ENCODE peak calls at places on chromosomes 7 and 10, in five cellular contexts. Y, B, F, I and W are unnamed samples.

GRCh38 chr10:96556003-96556402 is 30.8 kb downstream of the TM9SF3 start:
- DNase-seq in Y (peak; percentile 24), B (peak; percentile 53), F (peak; percentile 11), I (no peak), W (no peak)

GRCh38 chr7:138701312-138701923 is at the start of gene SVOPL:
- DNase-seq in Y (no peak), B (no peak), F (no peak), I (no peak), W (no peak)

GRCh38 chr10:54758791-54759190 is 42.2 kb downstream of the PCDH15 start:
- DNase-seq in Y (peak; percentile 3), B (peak; percentile 2), F (no peak), I (no peak), W (no peak)

GRCh38 chr7:128888756-128889095 is 21.8 kb downstream of the KCP start:
- DNase-seq in Y (no peak), B (peak; percentile 60), F (no peak), I (no peak), W (no peak)

GRCh38 chr10:82653244-82653933 is 778.4 kb downstream of the NRG3 start:
- DNase-seq in Y (no peak), B (peak; percentile 10), F (no peak), I (no peak), W (no peak)

GRCh38 chr10:44619975-44620374 is 235.1 kb upstream of the CXCL12 start:
- DNase-seq in Y (peak; percentile 4), B (no peak), F (peak; percentile 56), I (no peak), W (no peak)

GRCh38 chr10:112959207-112959838 is 9.3 kb downstream of the TCF7L2 start:
- DNase-seq in Y (peak; percentile 64), B (no peak), F (peak; percentile 62), I (no peak), W (no peak)

GRCh38 chr7:36116347-36117200 is 36.5 kb upstream of the EEPD1 start:
- DNase-seq in Y (peak; percentile 76), B (no peak), F (peak; percentile 10), I (no peak), W (no peak)

GRCh38 chr10:133230387-133231195 is 574 bp downstream of the UTF1 start:
- DNase-seq in Y (no peak), B (peak; percentile 74), F (no peak), I (peak; percentile 73), W (peak; percentile 70)

GRCh38 chr7:86904949-86905834 is 154.3 kb downstream of the ELAPOR2 start:
- DNase-seq in Y (peak; percentile 26), B (peak; percentile 67), F (peak; percentile 43), I (peak; percentile 23), W (peak; percentile 37)

GRCh38 chr10:132412316-132413192 is 15.6 kb downstream of the PWWP2B start:
- DNase-seq in Y (no peak), B (no peak), F (no peak), I (peak; percentile 11), W (no peak)

GRCh38 chr10:73647875-73648228 is 6.6 kb upstream of the MYOZ1 start:
- DNase-seq in Y (no peak), B (peak; percentile 30), F (no peak), I (no peak), W (no peak)

GRCh38 chr10:1572519-1573333 is 164.6 kb downstream of the ADARB2 start:
- DNase-seq in Y (no peak), B (no peak), F (no peak), I (no peak), W (no peak)

GRCh38 chr10:2246747-2247146 is 509.4 kb upstream of the ADARB2 start:
- DNase-seq in Y (peak; percentile 81), B (no peak), F (no peak), I (no peak), W (no peak)

GRCh38 chr10:59245751-59246150 is 69.3 kb downstream of the PHYHIPL start:
- DNase-seq in Y (no peak), B (no peak), F (no peak), I (no peak), W (no peak)

GRCh38 chr10:101241840-101242707 is 12.8 kb upstream of the LBX1 start:
- DNase-seq in Y (no peak), B (no peak), F (no peak), I (no peak), W (no peak)

GRCh38 chr7:130154131-130154500 is 51.1 kb downstream of the TMEM209 start:
- DNase-seq in Y (no peak), B (no peak), F (no peak), I (no peak), W (no peak)

GRCh38 chr7:25894902-25895791 is 256.9 kb upstream of the NFE2L3 start:
- DNase-seq in Y (peak; percentile 29), B (peak; percentile 78), F (peak; percentile 22), I (peak; percentile 72), W (peak; percentile 87)

GRCh38 chr10:67602268-67602950 is 93.6 kb downstream of the CTNNA3 start:
- DNase-seq in Y (peak; percentile 71), B (no peak), F (peak; percentile 59), I (no peak), W (no peak)

GRCh38 chr7:2314209-2314955 is at the start of gene SNX8:
- DNase-seq in Y (peak; percentile 79), B (peak; percentile 92), F (peak; percentile 77), I (peak; percentile 99), W (peak; percentile 80)

GRCh38 chr10:75208177-75208576 is 2.4 kb upstream of the VDAC2 start:
- DNase-seq in Y (peak; percentile 99), B (no peak), F (peak; percentile 79), I (no peak), W (no peak)

GRCh38 chr10:14586901-14587300 is 187.8 kb downstream of the FAM107B start:
- DNase-seq in Y (peak; percentile 77), B (no peak), F (no peak), I (no peak), W (no peak)

GRCh38 chr10:95559466-95559865 is 1.7 kb downstream of the SORBS1 start:
- DNase-seq in Y (no peak), B (peak; percentile 61), F (no peak), I (no peak), W (no peak)

GRCh38 chr7:57820477-57820876 is 370.5 kb downstream of the ZNF716 start:
- DNase-seq in Y (no peak), B (no peak), F (no peak), I (no peak), W (no peak)

GRCh38 chr7:7048213-7048612 is 134.1 kb upstream of the C1GALT1 start:
- DNase-seq in Y (no peak), B (no peak), F (no peak), I (no peak), W (no peak)

GRCh38 chr10:36531621-36532020 is 593.8 kb upstream of the ANKRD30A start:
- DNase-seq in Y (peak; percentile 83), B (no peak), F (peak; percentile 45), I (no peak), W (no peak)

GRCh38 chr7:43652364-43652763 is 69.5 kb downstream of the STK17A start:
- DNase-seq in Y (no peak), B (no peak), F (no peak), I (no peak), W (no peak)

GRCh38 chr7:139777304-139777890 is 401 bp downstream of the HIPK2 start:
- DNase-seq in Y (no peak), B (peak; percentile 47), F (no peak), I (peak; percentile 75), W (no peak)

GRCh38 chr10:21134645-21135395 is 237.7 kb upstream of the NEBL start:
- DNase-seq in Y (peak; percentile 89), B (no peak), F (peak; percentile 44), I (no peak), W (no peak)

DNA sequence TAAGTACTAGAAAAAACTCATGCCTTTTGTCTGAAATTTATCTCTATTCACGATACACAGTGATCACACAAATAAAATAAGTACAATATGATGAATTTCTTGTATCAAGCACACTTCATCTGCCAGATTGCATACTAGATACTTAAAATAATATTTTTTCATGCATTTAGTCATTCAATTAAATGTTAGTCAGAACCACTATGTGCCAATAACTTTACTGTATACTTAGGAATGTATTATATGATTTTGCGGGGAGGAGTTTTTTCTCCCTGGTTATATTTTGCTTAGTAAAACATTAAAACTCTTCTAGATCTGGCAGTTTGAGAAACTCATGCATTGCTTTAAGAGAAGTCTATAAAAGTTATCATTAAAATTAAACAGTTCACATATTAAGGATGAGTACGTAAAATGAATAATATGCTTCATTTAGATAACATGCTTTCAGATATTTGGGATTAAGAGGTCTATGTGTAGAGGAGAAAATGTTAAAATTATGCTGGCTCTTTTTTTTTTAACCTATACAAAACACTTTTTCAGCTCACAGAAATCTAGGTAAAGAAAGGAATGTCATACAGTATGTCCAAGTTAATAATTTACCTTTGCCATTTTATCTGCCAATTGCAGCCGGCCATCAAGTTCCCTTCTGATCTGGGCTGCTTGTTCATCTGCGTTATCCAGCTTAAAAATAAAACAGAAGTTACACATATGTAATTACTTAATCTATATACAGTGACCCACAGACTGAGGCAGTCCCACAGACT is 70.1 kb downstream of the RNF133 start:
- DNase-seq in Y (no peak), B (no peak), F (peak; percentile 50), I (no peak), W (no peak)
- H3K4me3 ChIP-seq in Y (no peak overlapping the region), B (no peak overlapping the region), F (no peak overlapping the region), I (no peak overlapping the region), W (no peak overlapping the region)

GRCh38 chr7:155071121-155071651 is 1.1 kb downstream of the HTR5A start:
- DNase-seq in Y (no peak), B (no peak), F (no peak), I (no peak), W (no peak)

GRCh38 chr7:155073922-155074321 is 3.8 kb downstream of the HTR5A start:
- DNase-seq in Y (no peak), B (no peak), F (no peak), I (no peak), W (no peak)

GRCh38 chr7:155071916-155072315 is 1.8 kb downstream of the HTR5A start:
- DNase-seq in Y (no peak), B (no peak), F (no peak), I (no peak), W (no peak)

GRCh38 chr7:155066417-155066950 is 3.6 kb upstream of the HTR5A start:
- DNase-seq in Y (peak; percentile 65), B (peak; percentile 29), F (peak; percentile 79), I (no peak), W (no peak)

GRCh38 chr7:155069992-155070827 is at the start of gene HTR5A:
- DNase-seq in Y (peak; percentile 57), B (peak; percentile 97), F (peak; percentile 80), I (peak; percentile 96), W (peak; percentile 46)
- H3K4me3 ChIP-seq in Y (no peak within 1 kb of the TSS), B (peak within 1 kb of the TSS; percentile 66), F (peak within 1 kb of the TSS; percentile 9), I (no peak within 1 kb of the TSS), W (no peak within 1 kb of the TSS)

GRCh38 chr10:79241629-79241989 is 105.7 kb upstream of the PPIF start:
- DNase-seq in Y (no peak), B (no peak), F (no peak), I (no peak), W (no peak)
- H3K4me3 ChIP-seq in Y (no peak overlapping the region), B (peak overlapping the region; percentile 73), F (no peak overlapping the region), I (no peak overlapping the region), W (no peak overlapping the region)

GRCh38 chr10:71818674-71819260 is 32.3 kb downstream of the PSAP start:
- DNase-seq in Y (no peak), B (no peak), F (no peak), I (no peak), W (no peak)

GRCh38 chr10:71819985-71820384 is 31.1 kb downstream of the PSAP start:
- DNase-seq in Y (no peak), B (no peak), F (no peak), I (no peak), W (no peak)

GRCh38 chr10:71821909-71822763 is 28.9 kb downstream of the PSAP start:
- DNase-seq in Y (no peak), B (no peak), F (no peak), I (no peak), W (no peak)

GRCh38 chr10:71819479-71819878 is 31.6 kb downstream of the PSAP start:
- DNase-seq in Y (no peak), B (no peak), F (no peak), I (no peak), W (no peak)

GRCh38 chr10:71820966-71821365 is 30.1 kb downstream of the PSAP start:
- DNase-seq in Y (no peak), B (no peak), F (no peak), I (no peak), W (no peak)
- H3K4me3 ChIP-seq in Y (no peak overlapping the region), B (no peak overlapping the region), F (no peak overlapping the region), I (no peak overlapping the region), W (no peak overlapping the region)